ENCODE peak calls at places on chromosomes 16 and 17, in seven cellular contexts. C is A549, H is IMR-90, T is stomach, L is heart left ventricle, Y is transverse colon, E is lower leg skin. J is an unnamed sample.

GRCh38 chr16:69890114-69890890 is 60.8 kb upstream of the CLEC18A start:
- DNase-seq in C (no peak), H (peak), T (peak), L (peak), Y (peak), E (peak), J (peak)

GRCh38 chr17:49269356-49269755 is 38.8 kb upstream of the PHOSPHO1 start:
- DNase-seq in C (no peak), H (no peak), T (no peak), L (no peak), Y (no peak), E (no peak), J (no peak)

GRCh38 chr16:364595-365491 is 5.5 kb downstream of the MRPL28 start:
- DNase-seq in C (no peak), H (no peak), T (no peak), L (no peak), Y (no peak), E (no peak), J (no peak)

GRCh38 chr16:17448640-17449638 is 21.8 kb downstream of the XYLT1 start:
- DNase-seq in C (no peak), H (no peak), T (no peak), L (peak), Y (peak), E (no peak), J (no peak)

GRCh38 chr16:54171855-54172537 is 114.6 kb downstream of the IRX3 start:
- DNase-seq in C (no peak), H (peak), T (no peak), L (no peak), Y (no peak), E (no peak), J (no peak)

GRCh38 chr16:85416267-85417109 is 196.6 kb upstream of the GSE1 start:
- DNase-seq in C (peak), H (peak), T (peak), L (peak), Y (peak), E (peak), J (no peak)

GRCh38 chr16:19882186-19882585 is 2.5 kb downstream of the GPRC5B start:
- DNase-seq in C (no peak), H (no peak), T (no peak), L (no peak), Y (no peak), E (no peak), J (no peak)

GRCh38 chr17:74923538-74924249 is 379 bp upstream of the OTOP2 start:
- DNase-seq in C (peak), H (peak), T (peak), L (peak), Y (peak), E (peak), J (peak)

GRCh38 chr17:2929881-2930533 is 133.4 kb downstream of the OR1D5 start:
- DNase-seq in C (peak), H (peak), T (peak), L (no peak), Y (peak), E (no peak), J (no peak)

GRCh38 chr16:25838724-25839186 is 147.0 kb downstream of the HS3ST4 start:
- DNase-seq in C (peak), H (peak), T (no peak), L (no peak), Y (peak), E (no peak), J (peak)

GRCh38 chr16:87123356-87124001 is 193.7 kb downstream of the C16orf95 start:
- DNase-seq in C (no peak), H (no peak), T (no peak), L (no peak), Y (no peak), E (peak), J (no peak)

GRCh38 chr16:57803413-57803990 is 1.2 kb upstream of the KIFC3 start:
- DNase-seq in C (no peak), H (no peak), T (no peak), L (peak), Y (no peak), E (no peak), J (no peak)

GRCh38 chr17:71632328-71632727 is 488.5 kb upstream of the SOX9 start:
- DNase-seq in C (no peak), H (peak), T (no peak), L (no peak), Y (no peak), E (no peak), J (no peak)

GRCh38 chr17:8728251-8728925 is 16.2 kb downstream of the CCDC42 start:
- DNase-seq in C (no peak), H (no peak), T (no peak), L (no peak), Y (no peak), E (peak), J (no peak)

GRCh38 chr16:57194512-57194911 is 8.4 kb downstream of the RSPRY1 start:
- DNase-seq in C (peak), H (peak), T (no peak), L (no peak), Y (no peak), E (no peak), J (peak)

GRCh38 chr17:36668824-36669223 is 67.4 kb downstream of the MRM1 start:
- DNase-seq in C (no peak), H (no peak), T (no peak), L (no peak), Y (no peak), E (no peak), J (no peak)

GRCh38 chr16:24853169-24853824 is 7.5 kb downstream of the SLC5A11 start:
- DNase-seq in C (no peak), H (no peak), T (no peak), L (no peak), Y (no peak), E (peak), J (no peak)

GRCh38 chr16:58510097-58510775 is 5.1 kb upstream of the SETD6 start:
- DNase-seq in C (no peak), H (no peak), T (peak), L (no peak), Y (no peak), E (peak), J (no peak)

GRCh38 chr16:56382901-56383355 is 42.4 kb downstream of the AMFR start:
- DNase-seq in C (peak), H (peak), T (no peak), L (no peak), Y (no peak), E (no peak), J (no peak)

GRCh38 chr17:12402963-12403622 is 262.6 kb upstream of the MYOCD start:
- DNase-seq in C (peak), H (peak), T (no peak), L (no peak), Y (no peak), E (no peak), J (no peak)

GRCh38 chr17:7922499-7923289 is 6.6 kb upstream of the RNF227 start:
- DNase-seq in C (no peak), H (peak), T (peak), L (peak), Y (peak), E (peak), J (peak)

GRCh38 chr17:55391244-55391757 is 30.3 kb downstream of the MMD start:
- DNase-seq in C (no peak), H (no peak), T (no peak), L (no peak), Y (no peak), E (no peak), J (no peak)

GRCh38 chr17:82710499-82711232 is 5.8 kb upstream of the FN3KRP start:
- DNase-seq in C (no peak), H (no peak), T (no peak), L (no peak), Y (no peak), E (no peak), J (no peak)

GRCh38 chr16:54940279-54940604 is 9.6 kb downstream of the IRX5 start:
- DNase-seq in C (no peak), H (no peak), T (no peak), L (no peak), Y (no peak), E (peak), J (no peak)

GRCh38 chr17:42548070-42548837 is 4.5 kb upstream of the HSD17B1 start:
- DNase-seq in C (peak), H (no peak), T (peak), L (peak), Y (peak), E (no peak), J (peak)

GRCh38 chr17:77329741-77330531 is 189.2 kb downstream of the SEC14L1 start:
- DNase-seq in C (no peak), H (no peak), T (peak), L (peak), Y (peak), E (peak), J (no peak)

GRCh38 chr17:34645636-34646035 is 66.3 kb downstream of the TMEM132E start:
- DNase-seq in C (no peak), H (no peak), T (no peak), L (no peak), Y (no peak), E (no peak), J (no peak)

GRCh38 chr17:19630651-19631050 is 17.9 kb upstream of the ALDH3A2 start:
- DNase-seq in C (no peak), H (no peak), T (no peak), L (no peak), Y (no peak), E (no peak), J (no peak)

GRCh38 chr16:85601730-85602401 is 11.3 kb upstream of the GSE1 start:
- DNase-seq in C (no peak), H (peak), T (peak), L (peak), Y (peak), E (no peak), J (no peak)

GRCh38 chr16:29710227-29711219 is 31.5 kb downstream of the QPRT start:
- DNase-seq in C (peak), H (peak), T (no peak), L (no peak), Y (no peak), E (no peak), J (no peak)

GRCh38 chr16:49947907-49948678 is 76.9 kb upstream of the CNEP1R1 start:
- DNase-seq in C (no peak), H (no peak), T (no peak), L (no peak), Y (no peak), E (no peak), J (no peak)

GRCh38 chr16:66277311-66278070 is 89.0 kb upstream of the CDH5 start:
- DNase-seq in C (no peak), H (no peak), T (no peak), L (no peak), Y (no peak), E (peak), J (no peak)

GRCh38 chr16:17380613-17381012 is 90.1 kb downstream of the XYLT1 start:
- DNase-seq in C (no peak), H (peak), T (no peak), L (no peak), Y (no peak), E (no peak), J (no peak)

GRCh38 chr17:35740997-35741931 is 9.8 kb downstream of the RASL10B start:
- DNase-seq in C (no peak), H (no peak), T (no peak), L (no peak), Y (no peak), E (peak), J (no peak)

GRCh38 chr17:75869282-75870141 is 8.9 kb downstream of the TRIM47 start:
- DNase-seq in C (peak), H (peak), T (no peak), L (peak), Y (peak), E (peak), J (no peak)

GRCh38 chr16:61879306-61879705 is 156.9 kb downstream of the CDH8 start:
- DNase-seq in C (no peak), H (no peak), T (no peak), L (no peak), Y (no peak), E (no peak), J (no peak)

GRCh38 chr17:82246365-82247174 is 17.7 kb downstream of the SLC16A3 start:
- DNase-seq in C (peak), H (peak), T (peak), L (peak), Y (peak), E (no peak), J (no peak)

GRCh38 chr17:79981090-79981489 is 54.6 kb downstream of the TBC1D16 start:
- DNase-seq in C (no peak), H (no peak), T (no peak), L (no peak), Y (no peak), E (peak), J (no peak)

GRCh38 chr16:66930189-66930588 is 4.0 kb downstream of the CIAO2B start:
- DNase-seq in C (no peak), H (peak), T (peak), L (no peak), Y (peak), E (no peak), J (no peak)

GRCh38 chr16:89100601-89101302 is 7.1 kb downstream of the ACSF3 start:
- DNase-seq in C (no peak), H (no peak), T (no peak), L (no peak), Y (no peak), E (no peak), J (no peak)
- TF ChIP-seq CTCF in C (no peak), H (no peak), T (no peak), L (no peak), Y (no peak), E (no peak), J (no peak)

GRCh38 chr17:15261818-15262290 is 3.3 kb downstream of the PMP22 start:
- DNase-seq in C (peak), H (no peak), T (no peak), L (no peak), Y (peak), E (no peak), J (no peak)

GRCh38 chr17:15258113-15258512 is 7.0 kb downstream of the PMP22 start:
- DNase-seq in C (no peak), H (no peak), T (no peak), L (no peak), Y (no peak), E (no peak), J (no peak)

GRCh38 chr17:15262291-15263205 is 2.6 kb downstream of the PMP22 start:
- DNase-seq in C (peak), H (peak), T (peak), L (peak), Y (peak), E (peak), J (peak)

GRCh38 chr17:15261063-15261817 is 3.9 kb downstream of the PMP22 start:
- DNase-seq in C (peak), H (peak), T (peak), L (peak), Y (peak), E (peak), J (no peak)

GRCh38 chr17:15260376-15261062 is 4.6 kb downstream of the PMP22 start:
- DNase-seq in C (peak), H (peak), T (peak), L (peak), Y (peak), E (peak), J (peak)
- TF ChIP-seq POLR2A in C (peak), H (peak), T (no peak), L (peak), Y (peak), E (no peak), J (peak)

DNA sequence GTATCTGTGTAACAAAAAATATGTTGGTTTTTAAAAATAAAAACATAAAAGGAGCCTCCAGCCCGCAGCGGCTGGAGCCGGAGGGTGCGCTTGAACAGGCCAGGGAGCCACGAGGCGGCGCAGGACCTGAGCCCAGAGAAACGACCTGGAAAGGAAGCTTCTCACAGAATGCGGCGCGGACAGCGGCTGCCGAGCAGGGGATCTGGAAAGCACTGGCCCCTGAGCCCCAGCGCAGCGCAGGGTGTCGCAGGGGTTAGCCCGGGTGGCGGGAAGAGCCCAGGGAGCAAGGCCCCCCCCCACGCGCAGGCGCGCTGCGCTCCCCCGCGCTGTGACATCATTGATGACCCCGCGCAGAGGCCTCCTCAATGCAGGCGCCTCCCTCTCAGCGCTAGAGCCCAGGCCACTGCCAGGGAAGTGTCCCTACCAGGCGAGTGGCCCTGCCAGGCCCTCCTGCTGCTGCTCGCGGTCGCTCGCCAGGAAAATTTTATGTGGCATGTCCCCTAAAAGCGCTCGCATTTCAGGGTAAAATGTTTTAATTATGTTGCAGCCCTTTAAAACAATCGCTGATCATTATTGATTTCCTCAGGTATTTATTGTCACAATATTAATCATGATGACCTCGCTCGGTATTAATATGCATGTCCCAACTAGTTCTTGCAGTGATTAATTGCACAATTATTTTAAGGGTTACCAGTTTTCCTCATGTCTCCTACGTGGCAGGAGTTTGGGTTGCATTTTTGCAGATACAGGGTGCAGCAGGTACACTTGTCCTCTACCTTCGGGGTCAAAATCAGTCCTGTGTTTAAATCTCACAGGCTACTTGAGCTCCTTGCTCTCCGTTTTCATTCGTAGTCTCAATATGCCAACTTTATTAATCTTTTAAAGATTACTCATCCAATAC is 134.2 kb downstream of the USP22 start:
- DNase-seq in C (peak), H (peak), T (peak), L (peak), Y (peak), E (peak), J (peak)
- TF ChIP-seq CTCF in C (peak), H (peak), T (peak), L (peak), Y (peak), E (no peak), J (peak)

GRCh38 chr17:65559802-65560627 is 1.4 kb downstream of the AXIN2 start:
- DNase-seq in C (peak), H (no peak), T (peak), L (peak), Y (peak), E (peak), J (peak)
- TF ChIP-seq POLR2A in C (peak), H (no peak), T (no peak), L (peak), Y (peak), E (no peak), J (peak)

GRCh38 chr16:77223184-77223583 is 24.0 kb downstream of the SYCE1L start:
- DNase-seq in C (no peak), H (no peak), T (no peak), L (no peak), Y (no peak), E (peak), J (no peak)
- TF ChIP-seq CTCF in C (peak), H (peak), T (no peak), L (peak), Y (no peak), E (no peak), J (no peak)

DNA sequence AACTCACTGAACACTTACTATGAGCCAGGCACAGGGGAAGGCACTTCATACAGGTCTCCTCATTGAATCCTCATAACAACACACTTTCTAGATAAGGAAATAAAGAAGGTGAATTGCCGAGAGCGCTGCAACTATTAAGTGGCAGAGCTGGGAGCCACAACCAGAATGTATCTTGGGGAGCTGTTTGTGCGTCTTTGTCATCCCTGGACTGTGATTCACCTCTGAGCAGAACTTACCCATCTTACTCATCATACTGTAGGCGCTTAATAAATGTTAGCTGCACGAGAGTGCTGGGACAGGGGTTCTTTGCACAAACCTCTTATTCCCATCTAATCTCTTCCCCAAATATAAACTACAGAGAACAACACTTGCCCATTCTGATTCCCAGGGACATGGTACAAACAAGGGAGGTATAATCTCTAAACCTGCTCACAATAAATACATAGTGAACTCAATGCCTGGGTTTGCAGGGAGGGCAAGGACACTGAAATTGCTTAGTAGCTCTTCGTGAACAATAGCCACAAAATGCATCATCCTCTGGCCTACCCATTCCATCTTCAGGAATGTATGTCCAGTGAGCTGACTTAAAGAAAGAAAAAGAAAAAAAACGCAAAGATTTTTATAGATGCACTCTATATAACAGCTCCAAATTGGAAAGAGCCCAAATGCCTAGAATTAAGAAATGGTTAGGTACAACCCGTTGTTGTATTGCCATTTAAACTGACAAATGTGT is 43.0 kb downstream of the MYO18A start:
- DNase-seq in C (no peak), H (peak), T (no peak), L (peak), Y (no peak), E (no peak), J (no peak)
- TF ChIP-seq POLR2A in C (no peak), H (no peak), T (no peak), L (no peak), Y (no peak), E (no peak), J (no peak)

J was measured in prostate gland.